ENCODE peak calls at places on chromosomes 2 and 18, in seven cellular contexts. J is AG04450, Q is A549, X is kidney epithelial cell, H is psoas muscle, F is fibroblast of pulmonary artery, R is upper lobe of right lung. N is an unnamed sample.

GRCh38 chr2:207251573-207252192 is 85.9 kb upstream of the KLF7 start:
- DNase-seq in J (no peak), Q (no peak), R (no peak), H (no peak), X (no peak), F (no peak), N (no peak)

GRCh38 chr2:64617631-64618151 is 36.0 kb downstream of the SERTAD2 start:
- DNase-seq in Q (no peak), H (no peak), R (no peak), J (no peak), F (no peak), X (no peak), N (no peak)

GRCh38 chr2:46375566-46376125 is 78.4 kb downstream of the EPAS1 start:
- DNase-seq in Q (no peak), H (no peak), R (no peak), X (no peak), J (no peak), F (no peak), N (no peak)

GRCh38 chr2:1081411-1082225 is 131.0 kb downstream of the SNTG2 start:
- DNase-seq in F (peak), J (no peak), Q (no peak), H (no peak), R (no peak), X (no peak), N (peak)

GRCh38 chr2:204428675-204429074 is 116.6 kb upstream of the PARD3B start:
- DNase-seq in H (no peak), F (no peak), R (no peak), J (no peak), Q (no peak), X (no peak), N (no peak)

GRCh38 chr2:157789933-157790511 is 86.1 kb downstream of the ACVR1 start:
- DNase-seq in H (peak), J (no peak), X (no peak), Q (no peak), R (no peak), F (no peak), N (no peak)

GRCh38 chr18:35610089-35610488 is 28.5 kb downstream of the GALNT1 start:
- DNase-seq in R (no peak), Q (peak), H (no peak), F (no peak), X (no peak), J (no peak), N (no peak)

GRCh38 chr2:98293931-98294687 is 52.1 kb upstream of the CNGA3 start:
- DNase-seq in H (no peak), Q (no peak), F (no peak), X (no peak), R (no peak), J (no peak), N (no peak)

GRCh38 chr18:62771494-62771893 is 56.2 kb downstream of the PHLPP1 start:
- DNase-seq in Q (no peak), H (no peak), X (no peak), J (no peak), F (no peak), R (no peak), N (no peak)

GRCh38 chr2:221758076-221758475 is 186.0 kb upstream of the EPHA4 start:
- DNase-seq in X (no peak), R (no peak), Q (no peak), J (no peak), F (peak), H (no peak), N (no peak)

GRCh38 chr2:17969661-17970060 is 91.2 kb downstream of the KCNS3 start:
- DNase-seq in X (no peak), Q (no peak), F (no peak), J (peak), H (no peak), R (no peak), N (no peak)

GRCh38 chr2:109143214-109144187 is 14.5 kb downstream of the SH3RF3 start:
- DNase-seq in H (no peak), J (no peak), X (no peak), R (no peak), Q (no peak), F (no peak), N (no peak)

GRCh38 chr2:240233891-240234502 is 93.5 kb upstream of the OTOS start:
- DNase-seq in F (no peak), X (no peak), J (no peak), Q (no peak), H (no peak), R (peak), N (no peak)

GRCh38 chr18:68667121-68667520 is 47.8 kb downstream of the TMX3 start:
- DNase-seq in H (no peak), Q (no peak), J (no peak), X (no peak), F (peak), R (no peak), N (no peak)

GRCh38 chr2:205369813-205370212 is 312.5 kb upstream of the NRP2 start:
- DNase-seq in F (no peak), H (no peak), R (no peak), Q (no peak), J (no peak), X (no peak), N (no peak)

GRCh38 chr18:23330423-23330822 is 122.7 kb upstream of the RIOK3 start:
- DNase-seq in X (no peak), J (no peak), Q (no peak), H (no peak), R (peak), F (no peak), N (no peak)

GRCh38 chr2:43448822-43449110 is 147.1 kb downstream of the THADA start:
- DNase-seq in F (no peak), R (no peak), X (no peak), Q (peak), J (no peak), H (no peak), N (no peak)

GRCh38 chr2:6212516-6212915 is 520.3 kb downstream of the SOX11 start:
- DNase-seq in Q (no peak), R (no peak), F (no peak), H (no peak), X (no peak), J (no peak), N (no peak)

GRCh38 chr2:201182650-201183372 is at the start of gene CASP10:
- DNase-seq in H (no peak), R (no peak), Q (peak), X (peak), J (no peak), F (peak), N (no peak)

GRCh38 chr2:43105586-43106562 is 120.5 kb downstream of the ZFP36L2 start:
- DNase-seq in J (peak), F (peak), H (peak), R (no peak), X (no peak), Q (peak), N (no peak)

GRCh38 chr18:3872651-3873050 is 422.7 kb downstream of the TGIF1 start:
- DNase-seq in J (no peak), R (no peak), Q (no peak), X (peak), H (no peak), F (no peak), N (no peak)

GRCh38 chr18:2988041-2988794 is 24.7 kb downstream of the LPIN2 start:
- DNase-seq in H (no peak), Q (no peak), J (peak), X (no peak), F (peak), R (no peak), N (peak)

GRCh38 chr2:224417361-224417729 is 15.4 kb upstream of the FAM124B start:
- DNase-seq in J (no peak), F (no peak), Q (no peak), R (no peak), X (no peak), H (no peak), N (no peak)

GRCh38 chr2:136407952-136408318 is 290.0 kb upstream of the CXCR4 start:
- DNase-seq in H (no peak), J (no peak), X (no peak), R (no peak), Q (no peak), F (no peak), N (no peak)

GRCh38 chr2:11588228-11589110 is 54.6 kb downstream of the GREB1 start:
- DNase-seq in R (no peak), F (no peak), J (no peak), Q (no peak), X (no peak), H (no peak), N (no peak)

GRCh38 chr2:97741686-97742085 is 28.3 kb downstream of the ZAP70 start:
- DNase-seq in H (no peak), X (no peak), Q (no peak), R (no peak), J (no peak), F (no peak), N (no peak)

GRCh38 chr18:22556271-22556990 is 138.7 kb upstream of the CTAGE1 start:
- DNase-seq in X (no peak), J (no peak), F (no peak), Q (no peak), H (no peak), R (peak), N (no peak)

GRCh38 chr2:201883559-201883958 is 77.2 kb downstream of the CDK15 start:
- DNase-seq in J (no peak), R (no peak), X (no peak), H (peak), Q (no peak), F (no peak), N (no peak)

GRCh38 chr2:12048551-12048950 is 302.1 kb downstream of the LPIN1 start:
- DNase-seq in R (no peak), X (no peak), J (no peak), Q (no peak), F (no peak), H (no peak), N (no peak)

GRCh38 chr2:104856086-104856972 is 2.4 kb downstream of the POU3F3 start:
- DNase-seq in Q (peak), F (no peak), H (no peak), R (no peak), X (no peak), J (no peak), N (no peak)

GRCh38 chr2:189836644-189837043 is 52.4 kb downstream of the PMS1 start:
- DNase-seq in Q (peak), H (no peak), R (no peak), F (peak), J (peak), X (peak), N (peak)

GRCh38 chr2:113977660-113978523 is 88.0 kb downstream of the ACTR3 start:
- DNase-seq in J (peak), R (no peak), F (peak), Q (no peak), H (no peak), X (peak), N (no peak)

GRCh38 chr2:172336681-172337080 is 90.7 kb upstream of the ITGA6 start:
- DNase-seq in F (no peak), R (no peak), X (no peak), Q (no peak), H (no peak), J (no peak), N (no peak)

GRCh38 chr2:240464514-240465241 is 29.2 kb downstream of the GPC1 start:
- DNase-seq in F (no peak), J (no peak), X (no peak), R (no peak), Q (no peak), H (no peak), N (no peak)

GRCh38 chr2:230938516-230939065 is 13.5 kb upstream of the GPR55 start:
- DNase-seq in F (no peak), H (no peak), X (no peak), J (no peak), Q (no peak), R (no peak), N (no peak)

GRCh38 chr2:134365356-134365755 is 111.5 kb downstream of the MGAT5 start:
- DNase-seq in J (no peak), H (no peak), Q (peak), F (no peak), X (no peak), R (no peak), N (no peak)

GRCh38 chr18:79506191-79507075 is 110.7 kb downstream of the NFATC1 start:
- DNase-seq in Q (no peak), F (peak), R (peak), J (no peak), X (no peak), H (peak), N (no peak)

GRCh38 chr18:3794537-3795348 is 344.8 kb downstream of the TGIF1 start:
- DNase-seq in R (no peak), H (no peak), F (peak), Q (peak), J (peak), X (peak), N (peak)

GRCh38 chr2:218166791-218167190 is at the start of gene CXCR1:
- DNase-seq in Q (no peak), R (no peak), F (no peak), X (no peak), H (no peak), J (no peak), N (no peak)

GRCh38 chr2:152464853-152465470 is 130.0 kb downstream of the FMNL2 start:
- DNase-seq in F (no peak), Q (no peak), R (no peak), H (no peak), X (no peak), J (no peak), N (no peak)

GRCh38 chr18:49562481-49563129 is 748 bp downstream of the LIPG start:
- DNase-seq in H (peak), X (no peak), F (no peak), R (no peak), Q (no peak), J (no peak), N (no peak)
- H3K4me3 ChIP-seq in H (peak), X (peak), F (peak), R (peak), Q (no peak), J (no peak), N (no peak)

DNA sequence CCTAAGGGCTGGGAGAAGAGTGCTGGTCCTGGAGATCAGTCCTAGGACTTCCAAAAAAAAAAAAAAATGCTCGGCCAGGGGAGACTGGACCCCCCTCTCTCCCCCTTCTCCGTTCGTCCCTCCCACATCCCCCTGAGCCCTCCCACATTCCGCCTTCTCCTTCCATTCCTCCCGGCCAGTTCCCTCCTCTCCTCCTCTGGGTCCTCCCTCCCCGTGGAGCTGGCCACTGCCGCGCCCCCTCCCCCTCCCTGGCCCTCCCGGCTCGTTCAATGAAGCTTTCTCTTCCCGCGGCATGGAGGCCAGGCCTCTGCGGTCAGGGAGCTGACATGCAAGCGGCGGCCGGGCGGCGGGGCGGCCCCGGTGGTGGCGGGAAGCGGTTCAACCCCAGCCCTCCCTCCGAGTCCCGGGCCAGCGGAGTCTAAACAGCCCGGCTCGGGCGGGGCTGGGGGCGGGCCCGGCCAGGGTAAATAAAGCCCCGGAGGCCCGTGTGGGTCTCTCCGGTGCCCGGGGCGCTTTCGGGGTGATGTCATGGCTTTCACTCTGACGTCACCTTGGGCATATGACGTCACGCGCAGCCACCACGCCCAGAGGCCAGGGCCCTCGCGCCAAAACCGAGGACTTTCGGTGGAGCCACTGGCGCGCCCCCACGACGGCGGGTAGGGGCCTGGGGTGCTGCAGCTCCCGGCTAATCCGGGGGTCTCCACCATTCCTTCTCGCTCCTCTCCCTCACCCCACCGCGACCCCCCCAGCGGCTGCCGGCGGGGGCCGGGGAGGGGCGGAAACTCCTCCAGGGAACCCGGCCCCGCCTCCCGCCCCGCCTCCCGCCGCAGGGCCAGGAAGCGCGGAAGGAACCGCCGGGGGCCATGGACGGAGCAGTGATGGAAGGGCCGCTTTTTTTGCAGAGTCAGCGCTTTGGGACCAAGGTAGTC is at the start of the genes DOK1 and LOXL3:
- DNase-seq in J (peak), Q (peak), F (peak), X (no peak), R (peak), H (peak), N (no peak)
- H3K4me3 ChIP-seq in J (peak), Q (peak), F (peak), X (peak), R (peak), H (peak), N (peak)

GRCh38 chr18:25234363-25234639 is 117.7 kb downstream of the ZNF521 start:
- DNase-seq in J (no peak), H (no peak), R (no peak), Q (no peak), F (no peak), X (no peak), N (no peak)
- H3K4me3 ChIP-seq in J (no peak), H (no peak), R (no peak), Q (no peak), F (no peak), X (no peak), N (no peak)

DNA sequence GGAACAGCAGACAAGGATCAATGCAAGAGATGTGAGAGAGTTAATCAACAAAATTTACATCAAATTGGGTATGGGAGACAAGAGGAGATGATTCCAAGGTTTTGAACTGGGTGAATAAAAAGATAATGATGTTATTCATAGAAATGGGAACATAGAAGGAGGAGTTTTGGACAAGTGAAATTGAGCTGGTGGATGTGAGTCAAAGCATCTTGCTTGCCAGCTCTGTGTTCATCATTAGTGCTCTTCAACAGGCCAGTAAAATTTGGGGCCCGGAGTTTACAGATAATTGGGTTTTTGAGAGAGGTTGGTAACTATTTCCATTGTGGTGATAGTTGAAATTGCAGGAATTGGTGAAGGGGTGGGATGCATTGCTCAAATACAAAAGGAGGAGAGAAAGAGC is 69.9 kb upstream of the CAVIN2 start:
- DNase-seq in J (no peak), Q (no peak), F (no peak), H (no peak), R (no peak), X (no peak), N (no peak)
- H3K4me3 ChIP-seq in J (no peak), Q (no peak), F (no peak), H (no peak), R (no peak), X (no peak), N (no peak)

GRCh38 chr2:55011741-55012574 is 38.3 kb downstream of the RTN4 start:
- DNase-seq in J (no peak), Q (no peak), X (no peak), F (no peak), H (no peak), R (no peak), N (no peak)

GRCh38 chr2:55010915-55011314 is 39.3 kb downstream of the RTN4 start:
- DNase-seq in F (peak), X (peak), R (no peak), H (peak), J (no peak), Q (peak), N (no peak)

GRCh38 chr2:55013936-55014335 is 36.3 kb downstream of the RTN4 start:
- DNase-seq in F (no peak), X (no peak), R (no peak), J (no peak), Q (no peak), H (no peak), N (no peak)

GRCh38 chr2:55014962-55015939 is 35.0 kb downstream of the RTN4 start:
- DNase-seq in H (no peak), Q (peak), X (peak), J (peak), F (peak), R (no peak), N (peak)

DNA sequence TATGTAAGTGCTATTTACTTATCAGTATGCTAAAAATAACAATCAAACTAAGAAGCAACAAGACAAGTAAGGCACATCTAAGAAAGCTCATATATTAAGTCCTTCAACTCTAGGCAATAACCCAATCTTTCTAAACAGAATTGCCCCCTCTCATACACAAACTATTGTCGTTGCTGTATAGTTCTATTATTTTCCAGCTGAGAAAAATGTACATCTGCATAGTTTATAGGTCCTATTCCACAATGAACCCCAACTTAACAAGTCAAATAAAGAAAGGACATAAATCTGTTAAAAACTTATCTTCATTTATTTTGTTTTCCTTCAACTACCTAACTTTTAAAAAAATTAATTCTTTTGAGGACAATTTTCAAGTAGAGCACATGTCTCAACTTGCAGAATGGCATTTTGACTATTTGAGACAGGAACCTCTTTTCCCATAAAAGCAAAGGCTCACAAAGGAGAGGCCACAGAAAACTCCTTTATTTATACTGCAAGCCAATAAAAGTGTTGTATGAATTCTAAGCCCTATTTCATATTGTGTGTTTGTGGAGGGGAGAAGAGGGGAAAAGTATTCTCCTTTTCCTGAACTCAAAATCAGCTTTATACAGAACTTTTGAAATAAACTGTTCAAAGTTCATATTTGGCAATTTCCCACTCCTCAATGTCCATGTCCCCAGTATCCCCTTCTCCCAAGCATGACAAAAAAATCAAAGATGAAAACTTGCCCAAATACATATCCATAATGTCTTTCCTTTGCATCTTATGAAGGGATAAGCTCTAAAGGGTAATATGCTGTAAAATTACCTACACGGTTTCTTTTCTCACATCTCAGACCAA is 37.4 kb downstream of the RTN4 start:
- DNase-seq in F (no peak), J (no peak), H (no peak), X (no peak), R (no peak), Q (no peak), N (no peak)
- H3K4me3 ChIP-seq in F (no peak), J (no peak), H (peak), X (no peak), R (no peak), Q (no peak), N (no peak)

GRCh38 chr18:76988827-76989646 is 143.5 kb downstream of the MBP start:
- DNase-seq in H (no peak), F (no peak), J (no peak), X (no peak), Q (no peak), R (no peak), N (no peak)
- H3K4me3 ChIP-seq in H (peak), F (no peak), J (no peak), X (no peak), Q (no peak), R (no peak), N (no peak)